ENCODE peak calls at places on chromosomes 7 and 10, in eight cellular contexts. I is Panc1, O is HL-60, V is GM23338, G is transverse colon, L is K562, Z is GM12891, C is spleen. U is an unnamed sample.

GRCh38 chr10:44470779-44471178 is 85.9 kb upstream of the CXCL12 start:
- DNase-seq in I (no peak), O (no peak), V (no peak), G (no peak), L (no peak), Z (no peak), C (no peak), U (no peak)

GRCh38 chr7:75072978-75073282 is 672 bp downstream of the RCC1L start:
- DNase-seq in I (no peak), O (no peak), V (no peak), G (no peak), L (no peak), Z (no peak), C (no peak), U (no peak)

GRCh38 chr7:142870575-142871259 is 14.8 kb downstream of the TRPV6 start:
- DNase-seq in I (no peak), O (no peak), V (no peak), G (no peak), L (no peak), Z (no peak), C (no peak), U (no peak)

GRCh38 chr10:66833023-66833422 is 92.8 kb upstream of the LRRTM3 start:
- DNase-seq in I (no peak), O (no peak), V (no peak), G (no peak), L (no peak), Z (no peak), C (no peak), U (no peak)

GRCh38 chr10:132951926-132952325 is 9.6 kb upstream of the CFAP46 start:
- DNase-seq in I (no peak), O (no peak), V (no peak), G (no peak), L (no peak), Z (no peak), C (no peak), U (no peak)

GRCh38 chr10:129853236-129853946 is 110.7 kb downstream of the EBF3 start:
- DNase-seq in I (no peak), O (no peak), V (no peak), G (no peak), L (no peak), Z (no peak), C (no peak), U (no peak)

GRCh38 chr10:62561151-62561550 is 187.0 kb downstream of the ZNF365 start:
- DNase-seq in I (no peak), O (no peak), V (no peak), G (no peak), L (no peak), Z (no peak), C (no peak), U (no peak)

GRCh38 chr7:128129224-128129864 is 98.1 kb upstream of the LRRC4 start:
- DNase-seq in I (no peak), O (peak), V (no peak), G (no peak), L (no peak), Z (no peak), C (no peak), U (no peak)

GRCh38 chr7:127447326-127447945 is 54.9 kb upstream of the ZNF800 start:
- DNase-seq in I (peak), O (peak), V (peak), G (peak), L (peak), Z (peak), C (peak), U (no peak)

GRCh38 chr10:101631821-101632475 is 43.8 kb downstream of the DPCD start:
- DNase-seq in I (no peak), O (no peak), V (no peak), G (no peak), L (no peak), Z (no peak), C (no peak), U (no peak)

GRCh38 chr10:130257897-130258296 is 121.7 kb downstream of the GLRX3 start:
- DNase-seq in I (no peak), O (no peak), V (no peak), G (no peak), L (no peak), Z (no peak), C (no peak), U (no peak)

GRCh38 chr10:11835704-11836103 is 12.5 kb downstream of the PROSER2 start:
- DNase-seq in I (no peak), O (no peak), V (no peak), G (no peak), L (no peak), Z (no peak), C (no peak), U (no peak)

GRCh38 chr10:11841375-11841774 is 18.2 kb downstream of the PROSER2 start:
- DNase-seq in I (no peak), O (no peak), V (no peak), G (no peak), L (no peak), Z (no peak), C (no peak), U (no peak)

GRCh38 chr10:11838298-11838852 is 15.2 kb downstream of the PROSER2 start:
- DNase-seq in I (no peak), O (no peak), V (no peak), G (no peak), L (no peak), Z (no peak), C (no peak), U (no peak)

GRCh38 chr10:11835061-11835460 is 11.9 kb downstream of the PROSER2 start:
- DNase-seq in I (no peak), O (no peak), V (no peak), G (no peak), L (no peak), Z (no peak), C (no peak), U (no peak)

GRCh38 chr10:11837372-11838161 is 14.4 kb downstream of the PROSER2 start:
- DNase-seq in I (no peak), O (no peak), V (no peak), G (no peak), L (no peak), Z (no peak), C (no peak), U (no peak)
- TF ChIP-seq POLR2AphosphoS5 in I (no peak), O (no peak), V (no peak), G (no peak), L (no peak), Z (no peak), C (no peak), U (no peak)

GRCh38 chr7:156903232-156903909 is 10.4 kb upstream of the LMBR1 start:
- DNase-seq in I (no peak), O (no peak), V (no peak), G (no peak), L (no peak), Z (no peak), C (peak), U (peak)
- TF ChIP-seq POLR2AphosphoS5 in I (no peak), O (no peak), V (no peak), G (no peak), L (no peak), Z (no peak), C (peak), U (peak)

DNA sequence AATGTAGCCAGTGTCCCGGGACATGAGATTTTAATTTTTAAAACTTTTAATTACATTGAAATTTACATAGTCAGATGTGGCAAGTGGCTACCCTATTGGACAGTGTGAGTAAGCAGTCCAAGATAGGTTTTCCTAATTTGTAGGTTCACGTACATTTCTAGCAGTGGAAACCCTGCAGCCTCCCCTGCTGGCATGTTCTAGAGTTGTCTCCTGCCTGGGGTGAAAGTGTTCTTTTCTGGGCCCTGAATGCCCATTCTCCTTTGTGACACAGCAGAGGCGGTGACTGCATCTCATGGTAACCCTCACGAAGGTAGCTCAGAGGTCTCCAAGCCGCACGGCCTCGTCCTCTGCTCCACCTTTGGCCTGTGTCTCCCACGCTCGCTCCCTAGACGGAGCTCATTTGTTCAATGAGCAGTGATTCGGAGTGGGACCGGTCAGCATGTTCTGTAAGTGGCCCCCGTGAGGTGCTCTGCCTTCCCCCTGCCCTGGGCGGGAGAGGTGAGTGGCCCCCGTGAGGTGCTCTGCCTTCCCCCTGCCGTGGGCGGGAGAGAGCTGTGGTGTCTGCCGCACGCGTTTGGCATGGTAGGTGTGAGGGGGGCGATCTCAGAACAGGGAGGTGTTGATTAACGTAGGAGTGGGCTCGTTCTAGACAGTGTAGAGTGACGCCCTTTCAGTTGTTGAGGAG is 18.0 kb downstream of the WDR37 start:
- DNase-seq in I (no peak), O (peak), V (peak), G (no peak), L (no peak), Z (no peak), C (no peak), U (no peak)
- TF ChIP-seq POLR2AphosphoS5 in I (no peak), O (no peak), V (no peak), G (no peak), L (no peak), Z (no peak), C (no peak), U (no peak)

DNA sequence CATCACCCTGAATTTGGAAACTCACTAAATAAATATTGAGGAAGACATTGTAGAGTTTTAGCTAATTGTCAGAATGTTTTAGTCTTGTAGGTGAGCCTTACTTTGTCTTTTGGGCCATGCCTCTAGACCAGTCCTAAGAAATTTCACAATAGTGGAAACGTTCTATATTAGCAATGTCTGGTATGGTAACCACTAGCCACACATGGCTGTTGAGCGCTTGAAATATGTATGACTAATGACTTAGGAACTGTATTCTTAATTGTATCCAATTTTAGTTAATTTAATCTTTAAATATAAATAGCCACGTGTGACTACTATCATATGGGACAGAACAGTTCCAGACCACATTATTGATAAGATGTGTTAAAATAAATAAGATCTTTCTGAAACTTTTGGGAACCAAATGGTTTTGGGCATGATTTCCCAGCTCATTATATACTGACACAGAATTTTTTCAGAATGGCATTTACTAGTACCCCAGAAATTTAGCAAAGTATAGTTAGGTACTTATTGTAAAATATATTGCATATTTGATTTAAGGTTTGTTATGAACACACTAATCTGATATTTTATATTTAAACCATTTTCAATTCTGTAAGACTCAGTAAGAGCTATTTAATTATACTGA is 95.0 kb downstream of the VPS50 start:
- DNase-seq in I (peak), O (no peak), V (no peak), G (no peak), L (no peak), Z (no peak), C (no peak), U (no peak)
- TF ChIP-seq POLR2AphosphoS5 in I (no peak), O (no peak), V (no peak), G (no peak), L (no peak), Z (no peak), C (no peak), U (no peak)

GRCh38 chr10:29951441-29951931 is 107.9 kb downstream of the JCAD start:
- DNase-seq in I (no peak), O (no peak), V (no peak), G (no peak), L (no peak), Z (no peak), C (no peak), U (no peak)
- TF ChIP-seq POLR2AphosphoS5 in I (no peak), O (no peak), V (no peak), G (no peak), L (no peak), Z (no peak), C (no peak), U (no peak)

GRCh38 chr7:1555046-1555812 is 776 bp downstream of the TMEM184A start:
- DNase-seq in I (no peak), O (no peak), V (peak), G (peak), L (peak), Z (no peak), C (no peak), U (peak)
- TF ChIP-seq POLR2AphosphoS5 in I (no peak), O (no peak), V (no peak), G (peak), L (no peak), Z (no peak), C (no peak), U (peak)

GRCh38 chr10:102815790-102816549 is 21.2 kb downstream of the CYP17A1 start:
- DNase-seq in I (no peak), O (peak), V (peak), G (peak), L (no peak), Z (no peak), C (no peak), U (no peak)
- TF ChIP-seq POLR2AphosphoS5 in I (no peak), O (no peak), V (no peak), G (no peak), L (no peak), Z (no peak), C (peak), U (peak)

DNA sequence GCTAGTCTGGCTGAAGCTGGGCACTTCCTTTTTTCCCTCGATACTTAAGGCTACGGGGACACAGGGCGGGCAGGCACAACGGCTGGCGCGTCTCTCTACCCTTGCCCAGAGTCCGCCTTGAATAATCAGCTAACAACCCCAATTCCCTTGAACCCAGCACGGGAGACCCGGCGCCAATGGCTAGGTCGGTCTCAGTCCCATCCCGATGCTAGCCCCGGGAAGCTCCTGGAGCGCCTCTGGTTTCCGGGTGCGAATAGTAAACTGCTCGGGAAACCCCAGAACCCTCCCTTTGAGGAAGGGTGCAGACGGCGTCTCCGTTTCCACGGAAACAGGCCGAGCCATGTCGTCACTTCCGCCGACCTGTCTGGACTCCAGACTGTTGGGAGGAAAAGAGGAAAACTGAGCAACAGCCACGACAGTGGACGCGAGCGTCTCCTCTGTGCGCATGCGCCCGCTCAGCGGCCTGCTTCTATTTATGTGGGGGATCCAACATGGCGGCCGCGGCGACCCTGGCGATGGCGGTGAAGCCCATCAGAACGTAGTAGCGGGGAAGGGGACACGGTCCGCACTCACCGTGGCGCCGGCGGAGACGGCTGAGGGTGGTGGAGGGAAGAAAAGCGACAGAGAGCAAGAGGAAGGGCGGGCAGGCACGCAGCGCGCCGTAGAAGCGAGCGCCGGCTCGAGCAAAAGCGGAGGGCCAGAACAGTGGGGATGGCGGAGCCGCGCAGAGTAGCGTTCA is at the start of gene UBN2:
- DNase-seq in I (peak), O (peak), V (peak), G (peak), L (peak), Z (peak), C (peak), U (peak)
- TF ChIP-seq POLR2AphosphoS5 in I (peak), O (peak), V (peak), G (peak), L (peak), Z (peak), C (peak), U (peak)

DNA sequence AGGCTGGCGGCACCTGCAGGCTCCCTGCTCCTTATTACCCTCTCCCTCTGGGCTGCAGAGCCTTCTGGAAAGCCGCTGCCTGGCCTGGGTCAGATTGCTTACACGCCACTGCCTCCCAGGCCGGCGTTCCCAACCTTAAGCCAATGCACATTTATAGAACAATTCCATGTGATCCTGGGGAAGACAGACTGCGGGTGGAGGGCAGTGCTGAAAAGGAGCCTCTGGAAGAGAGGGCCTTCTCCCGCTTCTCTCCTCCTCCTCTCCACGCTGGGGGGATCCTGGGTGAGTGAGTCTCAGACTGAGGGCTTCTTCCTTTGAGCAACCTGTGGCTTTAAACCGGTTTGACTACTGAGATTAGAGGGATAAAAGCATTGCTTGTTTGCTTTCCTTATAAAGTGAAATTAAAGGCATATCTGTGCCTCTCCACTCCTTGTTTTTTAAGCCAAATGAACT is 5.5 kb downstream of the TACC2 start:
- DNase-seq in I (no peak), O (no peak), V (peak), G (peak), L (no peak), Z (no peak), C (no peak), U (peak)
- TF ChIP-seq POLR2AphosphoS5 in I (no peak), O (no peak), V (no peak), G (no peak), L (no peak), Z (no peak), C (no peak), U (peak)